ENCODE peak calls at places on chromosomes 2 and 18, in six cellular contexts. R is tibial artery; L is stimulated activated CD4-positive, alpha-beta T cell treated with anti-CD3 and anti-CD28 coated beads, Interleukin-2, amount 100 ng/mL, for 24 hours; Y is CD8-positive, alpha-beta T cell; E is fibroblast of villous mesenchyme; K is HL-60. Z is an unnamed sample.

GRCh38 chr2:178238144-178238521 is 43.8 kb downstream of the OSBPL6 start:
- DNase-seq in R (no peak), L (no peak), Y (no peak), E (peak), K (no peak), Z (peak)

GRCh38 chr2:69997296-69998184 is 36.1 kb upstream of the ASPRV1 start:
- DNase-seq in R (no peak), L (no peak), Y (no peak), E (peak), K (peak), Z (peak)

GRCh38 chr2:109690457-109690821 is 76.3 kb downstream of the SOWAHC start:
- DNase-seq in R (no peak), L (no peak), Y (no peak), E (no peak), K (no peak), Z (no peak)

GRCh38 chr18:3060667-3061580 is 48.0 kb upstream of the LPIN2 start:
- DNase-seq in R (no peak), L (peak), Y (peak), E (no peak), K (no peak), Z (no peak)

GRCh38 chr2:176463527-176463926 is 194.3 kb downstream of the MTX2 start:
- DNase-seq in R (no peak), L (no peak), Y (no peak), E (no peak), K (no peak), Z (no peak)

GRCh38 chr2:56034258-56034657 is 110.7 kb upstream of the EFEMP1 start:
- DNase-seq in R (no peak), L (no peak), Y (no peak), E (no peak), K (no peak), Z (no peak)

GRCh38 chr2:240304746-240305161 is 130.7 kb upstream of the GPC1 start:
- DNase-seq in R (no peak), L (no peak), Y (no peak), E (no peak), K (no peak), Z (no peak)

GRCh38 chr18:32167980-32168379 is 21.9 kb upstream of the MEP1B start:
- DNase-seq in R (no peak), L (no peak), Y (no peak), E (no peak), K (no peak), Z (no peak)

GRCh38 chr2:234169676-234170075 is 119.2 kb downstream of the SPP2 start:
- DNase-seq in R (no peak), L (no peak), Y (no peak), E (no peak), K (no peak), Z (no peak)